ENCODE peak calls at places on chromosomes 6 and 20, in nine cellular contexts. One of them, this sample, is unnamed.

GRCh38 chr6:53029262-53029661 is 34.2 kb upstream of the GSTA4 start:
- DNase-seq in A172: no peak
- DNase-seq in T1000: no peak
- DNase-seq in stromal cell of bone marrow: no peak
- DNase-seq in fibroblast of the aortic adventitia: no peak
- DNase-seq in MV-4-11: no peak
- DNase-seq in ELR: no peak
- DNase-seq in stimulated activated CD4-positive, alpha-beta T cell treated with anti-CD3 and anti-CD28 coated beads, Interleukin-15, amount 100 ng/mL, for 48 hours: no peak
- DNase-seq in NCI-H2171 treated with DMSO at 0.1 percent for 48 hours: no peak
- DNase-seq in this sample: no peak

GRCh38 chr6:99232003-99232402 is 117.5 kb downstream of the FAXC start:
- DNase-seq in ELR: no peak
- DNase-seq in stromal cell of bone marrow: no peak
- DNase-seq in MV-4-11: no peak
- DNase-seq in A172: no peak
- DNase-seq in fibroblast of the aortic adventitia: no peak
- DNase-seq in T1000: no peak
- DNase-seq in NCI-H2171 treated with DMSO at 0.1 percent for 48 hours: peak; percentile 27
- DNase-seq in stimulated activated CD4-positive, alpha-beta T cell treated with anti-CD3 and anti-CD28 coated beads, Interleukin-15, amount 100 ng/mL, for 48 hours: no peak
- DNase-seq in this sample: no peak

GRCh38 chr20:39338977-39339376 is 376.8 kb downstream of the DHX35 start:
- DNase-seq in ELR: no peak
- DNase-seq in fibroblast of the aortic adventitia: no peak
- DNase-seq in NCI-H2171 treated with DMSO at 0.1 percent for 48 hours: no peak
- DNase-seq in stromal cell of bone marrow: peak; percentile 39
- DNase-seq in MV-4-11: peak; percentile 75
- DNase-seq in T1000: no peak
- DNase-seq in A172: no peak
- DNase-seq in stimulated activated CD4-positive, alpha-beta T cell treated with anti-CD3 and anti-CD28 coated beads, Interleukin-15, amount 100 ng/mL, for 48 hours: no peak
- DNase-seq in this sample: peak; percentile 63

GRCh38 chr6:25851961-25852360 is 20.1 kb upstream of the SLC17A1 start:
- DNase-seq in A172: no peak
- DNase-seq in T1000: no peak
- DNase-seq in stimulated activated CD4-positive, alpha-beta T cell treated with anti-CD3 and anti-CD28 coated beads, Interleukin-15, amount 100 ng/mL, for 48 hours: no peak
- DNase-seq in ELR: no peak
- DNase-seq in MV-4-11: no peak
- DNase-seq in fibroblast of the aortic adventitia: no peak
- DNase-seq in stromal cell of bone marrow: no peak
- DNase-seq in NCI-H2171 treated with DMSO at 0.1 percent for 48 hours: no peak
- DNase-seq in this sample: no peak

GRCh38 chr20:48921883-48922867 is 664 bp downstream of the ARFGEF2 start:
- DNase-seq in MV-4-11: no peak
- DNase-seq in fibroblast of the aortic adventitia: no peak
- DNase-seq in stimulated activated CD4-positive, alpha-beta T cell treated with anti-CD3 and anti-CD28 coated beads, Interleukin-15, amount 100 ng/mL, for 48 hours: no peak
- DNase-seq in NCI-H2171 treated with DMSO at 0.1 percent for 48 hours: peak; percentile 77
- DNase-seq in stromal cell of bone marrow: no peak
- DNase-seq in ELR: peak; percentile 70
- DNase-seq in A172: peak; percentile 27
- DNase-seq in T1000: no peak
- DNase-seq in this sample: no peak

GRCh38 chr20:53940883-53941546 is 129.4 kb downstream of the BCAS1 start:
- DNase-seq in fibroblast of the aortic adventitia: peak; percentile 87
- DNase-seq in stimulated activated CD4-positive, alpha-beta T cell treated with anti-CD3 and anti-CD28 coated beads, Interleukin-15, amount 100 ng/mL, for 48 hours: no peak
- DNase-seq in stromal cell of bone marrow: peak; percentile 88
- DNase-seq in ELR: peak; percentile 91
- DNase-seq in A172: peak; percentile 88
- DNase-seq in NCI-H2171 treated with DMSO at 0.1 percent for 48 hours: no peak
- DNase-seq in T1000: no peak
- DNase-seq in MV-4-11: peak; percentile 67
- DNase-seq in this sample: peak; percentile 47

GRCh38 chr20:36493013-36493800 is 48.1 kb upstream of the MYL9 start:
- DNase-seq in MV-4-11: no peak
- DNase-seq in ELR: peak; percentile 44
- DNase-seq in stromal cell of bone marrow: no peak
- DNase-seq in stimulated activated CD4-positive, alpha-beta T cell treated with anti-CD3 and anti-CD28 coated beads, Interleukin-15, amount 100 ng/mL, for 48 hours: no peak
- DNase-seq in NCI-H2171 treated with DMSO at 0.1 percent for 48 hours: no peak
- DNase-seq in T1000: no peak
- DNase-seq in A172: no peak
- DNase-seq in fibroblast of the aortic adventitia: no peak
- DNase-seq in this sample: no peak

GRCh38 chr6:73695619-73696421 is at the start of gene CD109:
- DNase-seq in NCI-H2171 treated with DMSO at 0.1 percent for 48 hours: peak; percentile 25
- DNase-seq in A172: peak; percentile 74
- DNase-seq in T1000: peak; percentile 30
- DNase-seq in stimulated activated CD4-positive, alpha-beta T cell treated with anti-CD3 and anti-CD28 coated beads, Interleukin-15, amount 100 ng/mL, for 48 hours: peak; percentile 53
- DNase-seq in fibroblast of the aortic adventitia: peak; percentile 83
- DNase-seq in ELR: peak; percentile 88
- DNase-seq in MV-4-11: peak; percentile 49
- DNase-seq in stromal cell of bone marrow: peak; percentile 69
- DNase-seq in this sample: no peak

GRCh38 chr6:167676666-167677421 is 149.9 kb upstream of the AFDN start:
- DNase-seq in fibroblast of the aortic adventitia: no peak
- DNase-seq in A172: no peak
- DNase-seq in ELR: no peak
- DNase-seq in T1000: no peak
- DNase-seq in stimulated activated CD4-positive, alpha-beta T cell treated with anti-CD3 and anti-CD28 coated beads, Interleukin-15, amount 100 ng/mL, for 48 hours: no peak
- DNase-seq in NCI-H2171 treated with DMSO at 0.1 percent for 48 hours: peak; percentile 46
- DNase-seq in stromal cell of bone marrow: no peak
- DNase-seq in MV-4-11: no peak
- DNase-seq in this sample: peak; percentile 74

This sample was measured in pons.